ENCODE peak calls at places on chromosomes 5 and 9, in five cellular contexts. I, R, X, A and S are unnamed samples.

GRCh38 chr5:148972958-148973357 is 89.9 kb downstream of the SH3TC2 start:
- DNase-seq in I (peak), R (no peak), X (no peak), A (peak), S (no peak)

GRCh38 chr9:78970375-78970774 is 601.4 kb upstream of the TLE4 start:
- DNase-seq in R (no peak), A (no peak), I (no peak), X (no peak), S (no peak)

GRCh38 chr5:143427122-143427735 is 23.7 kb upstream of the NR3C1 start:
- DNase-seq in X (no peak), I (no peak), R (no peak), A (no peak), S (no peak)

GRCh38 chr5:134072471-134073220 is 41.8 kb upstream of the TCF7 start:
- DNase-seq in I (no peak), R (no peak), X (no peak), A (no peak), S (no peak)

GRCh38 chr9:121876658-121877271 is 216.3 kb downstream of the TTLL11 start:
- DNase-seq in I (peak), X (no peak), R (no peak), A (no peak), S (no peak)

GRCh38 chr5:146109379-146109778 is 4.0 kb upstream of the PLAC8L1 start:
- DNase-seq in A (no peak), I (no peak), R (no peak), X (no peak), S (no peak)

GRCh38 chr5:143659614-143660238 is 152.2 kb upstream of the HMHB1 start:
- DNase-seq in A (no peak), I (no peak), R (no peak), X (no peak), S (no peak)

GRCh38 chr5:173970878-173971650 is 17.9 kb upstream of the C5orf47 start:
- DNase-seq in A (no peak), I (no peak), X (no peak), R (no peak), S (no peak)

GRCh38 chr5:44574626-44575025 is 185.4 kb upstream of the FGF10 start:
- DNase-seq in R (no peak), I (no peak), A (no peak), X (no peak), S (no peak)

GRCh38 chr5:104265531-104266130 is 703.0 kb upstream of the NUDT12 start:
- DNase-seq in A (no peak), X (no peak), I (no peak), R (no peak), S (no peak)

GRCh38 chr9:38026021-38026809 is 42.8 kb downstream of the SHB start:
- DNase-seq in R (peak), X (no peak), I (peak), A (no peak), S (peak)

GRCh38 chr5:53167836-53168235 is 58.3 kb upstream of the MOCS2 start:
- DNase-seq in X (no peak), I (peak), A (no peak), R (no peak), S (no peak)

GRCh38 chr9:102518324-102518723 is 476.8 kb upstream of the CYLC2 start:
- DNase-seq in X (no peak), I (no peak), R (no peak), A (no peak), S (no peak)

GRCh38 chr5:157232706-157233105 is 33.2 kb upstream of the CYFIP2 start:
- DNase-seq in X (no peak), R (no peak), A (no peak), I (no peak), S (no peak)

GRCh38 chr5:132962429-132962928 is 955 bp downstream of the AFF4 start:
- DNase-seq in X (no peak), I (no peak), R (peak), A (peak), S (no peak)

GRCh38 chr9:35605336-35606137 is 475 bp downstream of the TESK1 start:
- DNase-seq in R (no peak), A (no peak), X (peak), I (peak), S (peak)

GRCh38 chr5:25573691-25574090 is 928.9 kb upstream of the CDH10 start:
- DNase-seq in R (no peak), X (no peak), A (no peak), I (no peak), S (no peak)

GRCh38 chr5:72596956-72597355 is 89.7 kb upstream of the ZNF366 start:
- DNase-seq in X (no peak), A (no peak), R (no peak), I (no peak), S (no peak)

GRCh38 chr9:104286792-104287191 is 192.7 kb downstream of the SMC2 start:
- DNase-seq in A (no peak), I (no peak), X (no peak), R (no peak), S (no peak)

GRCh38 chr9:80892703-80893102 is 796.6 kb downstream of the TLE1 start:
- DNase-seq in A (no peak), X (no peak), I (no peak), R (peak), S (no peak)

GRCh38 chr9:130345009-130345992 is 79.7 kb downstream of the HMCN2 start:
- DNase-seq in R (no peak), I (no peak), X (no peak), A (no peak), S (no peak)

GRCh38 chr5:96997265-96997859 is 61.5 kb downstream of the LNPEP start:
- DNase-seq in I (no peak), A (peak), X (no peak), R (no peak), S (no peak)

GRCh38 chr5:155282503-155283107 is 269.1 kb downstream of the KIF4B start:
- DNase-seq in A (no peak), X (no peak), R (no peak), I (no peak), S (no peak)

GRCh38 chr9:8030095-8030494 is 230.5 kb upstream of the DMAC1 start:
- DNase-seq in X (no peak), I (no peak), A (no peak), R (no peak), S (no peak)

GRCh38 chr5:68798877-68799276 is 294.9 kb upstream of the SLC30A5 start:
- DNase-seq in X (no peak), I (peak), R (peak), A (no peak), S (no peak)

GRCh38 chr5:151706906-151707305 is 20.2 kb upstream of the SPARC start:
- DNase-seq in I (no peak), R (no peak), A (no peak), X (no peak), S (no peak)

GRCh38 chr9:33453286-33453882 is 6.0 kb upstream of the AQP3 start:
- DNase-seq in I (no peak), A (no peak), X (no peak), R (no peak), S (no peak)

GRCh38 chr5:150399158-150400019 is 13.3 kb downstream of the CD74 start:
- DNase-seq in A (no peak), I (no peak), R (no peak), X (no peak), S (no peak)

GRCh38 chr5:147748590-147748989 is 33.9 kb downstream of the JAKMIP2 start:
- DNase-seq in I (no peak), A (no peak), X (no peak), R (no peak), S (no peak)

GRCh38 chr5:19554524-19554923 is 433.5 kb downstream of the CDH18 start:
- DNase-seq in I (no peak), X (no peak), R (no peak), A (no peak), S (no peak)
- TF ChIP-seq CTCF in I (no peak), X (no peak), R (no peak), A (no peak), S (no peak)

DNA sequence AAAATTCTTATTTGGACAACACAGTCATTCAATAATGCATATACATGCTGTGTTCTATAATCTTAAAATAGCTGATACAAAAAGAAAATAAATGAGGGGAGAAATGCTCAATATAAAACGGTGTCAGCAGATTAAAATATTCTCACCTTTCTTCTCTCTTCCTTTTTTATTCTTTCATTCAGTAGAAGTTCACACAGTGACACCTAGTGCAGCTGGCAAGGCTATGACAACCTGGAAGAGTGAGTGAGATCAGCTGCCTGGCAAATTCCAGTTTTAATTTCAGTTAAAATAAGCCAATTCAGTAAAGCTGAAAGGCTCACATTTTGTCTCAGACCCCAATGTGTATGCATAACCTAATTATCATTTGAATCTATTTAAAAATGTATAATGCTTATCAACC is 150.3 kb downstream of the RASEF start:
- DNase-seq in I (no peak), A (no peak), R (no peak), X (no peak), S (no peak)
- TF ChIP-seq CTCF in I (no peak), A (no peak), R (no peak), X (no peak), S (no peak)

GRCh38 chr9:115838417-115838816 is 315.2 kb upstream of the PAPPA start:
- DNase-seq in R (no peak), A (no peak), X (no peak), I (no peak), S (no peak)
- TF ChIP-seq CTCF in R (no peak), A (no peak), X (no peak), I (no peak), S (no peak)

GRCh38 chr5:175873090-175873454 is 1.7 kb downstream of the CPLX2 start:
- DNase-seq in X (no peak), A (no peak), I (no peak), R (no peak), S (no peak)
- TF ChIP-seq CTCF in X (peak), A (no peak), I (no peak), R (peak), S (no peak)

GRCh38 chr9:134896834-134897583 is 16.4 kb downstream of the FCN2 start:
- DNase-seq in A (no peak), I (no peak), R (no peak), X (no peak), S (no peak)
- TF ChIP-seq CTCF in A (no peak), I (no peak), R (no peak), X (no peak), S (no peak)

GRCh38 chr5:154157483-154158378 is 32.8 kb upstream of the GALNT10 start:
- DNase-seq in I (no peak), X (no peak), A (no peak), R (no peak), S (no peak)
- TF ChIP-seq CTCF in I (peak), X (no peak), A (no peak), R (peak), S (peak)

GRCh38 chr9:18320046-18320445 is 153.9 kb upstream of the ADAMTSL1 start:
- DNase-seq in R (no peak), A (no peak), I (no peak), X (no peak), S (no peak)

GRCh38 chr9:18324928-18325327 is 149.0 kb upstream of the ADAMTSL1 start:
- DNase-seq in I (no peak), X (no peak), R (no peak), A (no peak), S (no peak)

GRCh38 chr9:18330736-18331335 is 143.1 kb upstream of the ADAMTSL1 start:
- DNase-seq in I (no peak), A (no peak), X (no peak), R (no peak), S (no peak)

GRCh38 chr9:18327106-18327505 is 146.8 kb upstream of the ADAMTSL1 start:
- DNase-seq in X (no peak), A (no peak), I (no peak), R (no peak), S (no peak)

GRCh38 chr9:18325337-18326011 is 148.5 kb upstream of the ADAMTSL1 start:
- DNase-seq in A (no peak), X (no peak), I (no peak), R (no peak), S (no peak)
- TF ChIP-seq CTCF in A (no peak), X (no peak), I (no peak), R (no peak), S (no peak)

GRCh38 chr5:38528162-38528703 is 28.2 kb downstream of the LIFR start:
- DNase-seq in I (no peak), A (no peak), X (no peak), R (no peak), S (no peak)
- TF ChIP-seq CTCF in I (no peak), A (no peak), X (no peak), R (no peak), S (no peak)

GRCh38 chr9:101367323-101367722 is 17.5 kb downstream of the BAAT start:
- DNase-seq in R (no peak), X (no peak), A (no peak), I (no peak), S (no peak)
- TF ChIP-seq CTCF in R (no peak), X (no peak), A (no peak), I (no peak), S (no peak)